ENCODE peak calls at places on chromosomes 16 and 17, in nine cellular contexts. Z is astrocyte of the spinal cord, J is hepatocyte, S is heart right ventricle, F is body of pancreas, W is fibroblast of villous mesenchyme, R is adrenal gland, U is fibroblast of pulmonary artery, C is upper lobe of right lung. B is an unnamed sample.

GRCh38 chr16:89720520-89720858 is 209 bp downstream of the VPS9D1 start:
- DNase-seq in Z (peak), J (peak), S (peak), F (peak), W (peak), R (peak), U (no peak), C (peak), B (peak)

GRCh38 chr16:71767060-71767900 is 41.4 kb downstream of the AP1G1 start:
- DNase-seq in Z (no peak), J (no peak), S (no peak), F (no peak), W (no peak), R (no peak), U (no peak), C (no peak), B (no peak)

GRCh38 chr17:80474933-80475915 is 1.2 kb downstream of the NPTX1 start:
- DNase-seq in Z (no peak), J (no peak), S (no peak), F (no peak), W (no peak), R (no peak), U (no peak), C (no peak), B (no peak)

GRCh38 chr17:21495281-21495680 is 119.1 kb downstream of the KCNJ12 start:
- DNase-seq in Z (no peak), J (no peak), S (no peak), F (no peak), W (no peak), R (no peak), U (no peak), C (no peak), B (no peak)

GRCh38 chr16:14609716-14610115 is 20.3 kb downstream of the PARN start:
- DNase-seq in Z (no peak), J (no peak), S (no peak), F (no peak), W (no peak), R (no peak), U (no peak), C (no peak), B (no peak)

GRCh38 chr17:19345486-19346350 is 16.8 kb downstream of the B9D1 start:
- DNase-seq in Z (no peak), J (no peak), S (no peak), F (no peak), W (no peak), R (peak), U (no peak), C (peak), B (no peak)

GRCh38 chr17:63914471-63914870 is 3.4 kb upstream of the CSHL1 start:
- DNase-seq in Z (no peak), J (no peak), S (no peak), F (peak), W (no peak), R (no peak), U (no peak), C (no peak), B (no peak)

GRCh38 chr16:64981568-64982281 is 140.1 kb downstream of the CDH11 start:
- DNase-seq in Z (no peak), J (no peak), S (no peak), F (no peak), W (no peak), R (no peak), U (no peak), C (no peak), B (no peak)

GRCh38 chr17:16918443-16918842 is 53.5 kb downstream of the TNFRSF13B start:
- DNase-seq in Z (no peak), J (no peak), S (no peak), F (no peak), W (no peak), R (no peak), U (no peak), C (no peak), B (no peak)

GRCh38 chr16:4649744-4650442 is 25.3 kb downstream of the MGRN1 start:
- DNase-seq in Z (no peak), J (no peak), S (no peak), F (no peak), W (no peak), R (no peak), U (no peak), C (no peak), B (no peak)

GRCh38 chr17:79595956-79596355 is 14.9 kb downstream of the RBFOX3 start:
- DNase-seq in Z (no peak), J (no peak), S (no peak), F (no peak), W (no peak), R (no peak), U (no peak), C (no peak), B (no peak)

GRCh38 chr17:40121886-40122465 is at the start of gene MSL1:
- DNase-seq in Z (peak), J (peak), S (peak), F (peak), W (peak), R (peak), U (peak), C (peak), B (peak)

GRCh38 chr17:7837375-7838290 is 3.6 kb downstream of the KDM6B start:
- DNase-seq in Z (peak), J (peak), S (no peak), F (no peak), W (peak), R (no peak), U (no peak), C (no peak), B (peak)

GRCh38 chr16:50616883-50617629 is 64.1 kb downstream of the SNX20 start:
- DNase-seq in Z (peak), J (no peak), S (no peak), F (no peak), W (no peak), R (no peak), U (no peak), C (no peak), B (no peak)

GRCh38 chr17:50027639-50028206 is 28.2 kb upstream of the ITGA3 start:
- DNase-seq in Z (peak), J (peak), S (peak), F (peak), W (peak), R (peak), U (peak), C (peak), B (peak)

GRCh38 chr16:22316411-22316811 is 19.2 kb downstream of the POLR3E start:
- DNase-seq in Z (no peak), J (no peak), S (no peak), F (no peak), W (no peak), R (no peak), U (no peak), C (peak), B (no peak)

GRCh38 chr17:55702150-55702549 is 20.5 kb downstream of the TMEM100 start:
- DNase-seq in Z (no peak), J (no peak), S (no peak), F (no peak), W (peak), R (no peak), U (no peak), C (no peak), B (no peak)

GRCh38 chr17:28912938-28913333 is 10.1 kb upstream of the DHRS13 start:
- DNase-seq in Z (no peak), J (no peak), S (no peak), F (no peak), W (no peak), R (no peak), U (no peak), C (no peak), B (no peak)

GRCh38 chr17:50127661-50128361 is 2.1 kb downstream of the SAMD14 start:
- DNase-seq in Z (no peak), J (no peak), S (no peak), F (no peak), W (peak), R (peak), U (peak), C (no peak), B (no peak)

GRCh38 chr16:1779741-1780676 is 2.4 kb downstream of the SPSB3 start:
- DNase-seq in Z (no peak), J (no peak), S (no peak), F (peak), W (no peak), R (peak), U (no peak), C (no peak), B (no peak)

GRCh38 chr16:66320774-66321173 is 45.7 kb upstream of the CDH5 start:
- DNase-seq in Z (no peak), J (no peak), S (no peak), F (no peak), W (no peak), R (no peak), U (no peak), C (no peak), B (no peak)

GRCh38 chr16:81838794-81839193 is 59.7 kb downstream of the PLCG2 start:
- DNase-seq in Z (peak), J (no peak), S (no peak), F (no peak), W (no peak), R (no peak), U (no peak), C (no peak), B (peak)

GRCh38 chr16:20317117-20317516 is 10.2 kb downstream of the GP2 start:
- DNase-seq in Z (no peak), J (no peak), S (no peak), F (no peak), W (no peak), R (no peak), U (no peak), C (no peak), B (no peak)

GRCh38 chr17:43839670-43840101 is 6.7 kb upstream of the MPP3 start:
- DNase-seq in Z (no peak), J (no peak), S (no peak), F (peak), W (no peak), R (no peak), U (no peak), C (peak), B (no peak)

GRCh38 chr16:68985855-68986254 is 119.6 kb upstream of the HAS3 start:
- DNase-seq in Z (peak), J (no peak), S (no peak), F (no peak), W (peak), R (no peak), U (peak), C (no peak), B (peak)

GRCh38 chr17:74748529-74749261 is at the start of gene NHERF1:
- DNase-seq in Z (peak), J (peak), S (peak), F (peak), W (peak), R (peak), U (peak), C (peak), B (peak)
- TF ChIP-seq CTCF in Z (peak), J (peak), S (no peak), F (no peak), W (no peak), R (peak), U (no peak), C (peak), B (peak)

DNA sequence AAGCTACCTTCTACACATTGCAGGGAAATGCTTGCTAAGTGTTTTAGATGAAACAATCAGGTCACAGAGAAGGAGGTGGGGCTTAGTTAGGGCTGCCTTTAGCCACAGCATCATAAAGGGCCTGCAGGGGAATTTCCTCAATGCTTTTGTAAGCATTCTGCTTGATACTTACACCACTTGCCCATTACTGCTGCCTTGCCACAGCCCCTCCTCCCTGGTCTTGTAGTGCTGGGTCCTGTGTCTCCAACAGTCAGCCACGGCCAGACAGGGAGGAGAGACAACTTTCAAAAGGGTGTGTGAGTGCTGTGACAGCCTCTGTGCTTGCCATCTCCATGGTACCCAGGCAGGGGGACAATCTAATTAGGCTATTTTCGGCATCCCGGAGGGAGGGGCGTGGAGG is 111.2 kb downstream of the SHISA9 start:
- DNase-seq in Z (no peak), J (no peak), S (no peak), F (no peak), W (no peak), R (no peak), U (no peak), C (no peak), B (no peak)
- H3K4me3 ChIP-seq in Z (no peak), J (no peak), S (no peak), F (no peak), W (no peak), R (no peak), U (no peak), C (no peak), B (no peak)

GRCh38 chr17:58085039-58085715 is 2.0 kb downstream of the DYNLL2 start:
- DNase-seq in Z (no peak), J (no peak), S (no peak), F (no peak), W (no peak), R (peak), U (no peak), C (no peak), B (no peak)
- TF ChIP-seq CTCF in Z (no peak), J (no peak), S (no peak), F (no peak), W (no peak), R (no peak), U (no peak), C (no peak), B (no peak)

GRCh38 chr16:27547851-27548250 is 1.9 kb downstream of the GTF3C1 start:
- DNase-seq in Z (no peak), J (no peak), S (no peak), F (no peak), W (peak), R (no peak), U (no peak), C (no peak), B (no peak)
- H3K4me3 ChIP-seq in Z (no peak), J (no peak), S (no peak), F (no peak), W (no peak), R (no peak), U (no peak), C (no peak), B (no peak)

B was measured in choroid plexus epithelial cell.